ENCODE peak calls at places on chromosome 14, in five cellular contexts. F, N, A, V and R are unnamed samples.

GRCh38 chr14:22539831-22540230 is 49.2 kb downstream of the DAD1 start:
- DNase-seq in F (no peak), N (no peak), A (no peak), V (no peak), R (no peak)

GRCh38 chr14:103123634-103124500 is 606 bp downstream of the TNFAIP2 start:
- DNase-seq in F (no peak), N (no peak), A (peak; percentile 55), V (no peak), R (peak; percentile 76)

GRCh38 chr14:22403286-22403685 is 185.7 kb downstream of the DAD1 start:
- DNase-seq in F (no peak), N (no peak), A (no peak), V (no peak), R (no peak)

GRCh38 chr14:37973031-37973908 is 234.4 kb upstream of the SSTR1 start:
- DNase-seq in F (no peak), N (no peak), A (no peak), V (no peak), R (peak; percentile 54)

GRCh38 chr14:89221109-89221508 is 195.9 kb downstream of the FOXN3 start:
- DNase-seq in F (peak; percentile 84), N (no peak), A (no peak), V (no peak), R (peak; percentile 77)

GRCh38 chr14:61577506-61577931 is 117.8 kb upstream of the HIF1A start:
- DNase-seq in F (no peak), N (no peak), A (no peak), V (no peak), R (peak; percentile 35)

GRCh38 chr14:102629700-102630365 is 37.4 kb downstream of the RCOR1 start:
- DNase-seq in F (peak; percentile 25), N (no peak), A (no peak), V (no peak), R (no peak)

GRCh38 chr14:91232631-91233030 is 11.9 kb downstream of the GPR68 start:
- DNase-seq in F (no peak), N (no peak), A (no peak), V (no peak), R (no peak)

GRCh38 chr14:95236221-95236620 is 78.9 kb upstream of the DICER1 start:
- DNase-seq in F (no peak), N (no peak), A (no peak), V (no peak), R (no peak)

GRCh38 chr14:47988175-47988574 is 312.8 kb upstream of the MDGA2 start:
- DNase-seq in F (no peak), N (no peak), A (no peak), V (no peak), R (no peak)

GRCh38 chr14:76990084-76990483 is 38.4 kb downstream of the IRF2BPL start:
- DNase-seq in F (no peak), N (no peak), A (no peak), V (no peak), R (no peak)

GRCh38 chr14:73133795-73134194 is 2.5 kb upstream of the PSEN1 start:
- DNase-seq in F (no peak), N (no peak), A (no peak), V (no peak), R (no peak)

GRCh38 chr14:30020271-30020670 is 92.6 kb upstream of the PRKD1 start:
- DNase-seq in F (no peak), N (no peak), A (no peak), V (no peak), R (no peak)

GRCh38 chr14:105933238-105933637 is 406.9 kb downstream of the TMEM121 start:
- DNase-seq in F (no peak), N (no peak), A (no peak), V (no peak), R (no peak)

GRCh38 chr14:73467377-73467776 is 9.0 kb upstream of the NUMB start:
- DNase-seq in F (peak; percentile 59), N (no peak), A (no peak), V (no peak), R (peak; percentile 87)

GRCh38 chr14:45135181-45135580 is 549 bp upstream of the FANCM start:
- DNase-seq in F (peak; percentile 43), N (no peak), A (no peak), V (no peak), R (peak; percentile 72)

GRCh38 chr14:68814376-68815287 is 21.8 kb upstream of the ZFP36L1 start:
- DNase-seq in F (peak; percentile 68), N (no peak), A (peak; percentile 52), V (peak; percentile 37), R (peak; percentile 66)

GRCh38 chr14:53444677-53445312 is 291.7 kb upstream of the DDHD1 start:
- DNase-seq in F (peak; percentile 13), N (no peak), A (no peak), V (no peak), R (no peak)

DNA sequence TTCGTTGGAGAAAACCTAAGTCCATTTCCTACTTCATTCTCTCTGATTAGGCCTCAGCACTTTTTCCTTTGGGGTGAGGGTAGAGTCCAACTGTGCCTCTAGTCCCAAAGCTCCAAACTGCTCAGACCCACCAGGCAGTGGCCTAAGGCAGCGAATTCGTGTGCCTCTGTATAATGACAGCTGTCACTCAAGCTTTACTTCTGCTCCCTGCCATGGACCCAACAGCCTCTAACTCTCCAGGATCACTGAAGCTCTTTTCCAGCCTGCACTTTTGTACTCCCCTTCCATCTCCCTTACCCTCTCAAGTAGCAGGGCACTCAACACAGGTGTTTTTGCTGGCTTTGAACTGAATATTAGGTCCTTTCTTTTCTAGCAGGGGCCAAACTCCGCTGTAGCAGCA is 14.8 kb upstream of the OR6S1 start:
- DNase-seq in F (no peak), N (no peak), A (no peak), V (no peak), R (no peak)
- H3K27me3 ChIP-seq in F (peaks cover 24% of the 10 kb centered on the region), N (peaks cover 1% of the 10 kb centered on the region), A (no peaks in the 10 kb centered on the region), V (peaks cover 17% of the 10 kb centered on the region), R (peaks cover 38% of the 10 kb centered on the region)

DNA sequence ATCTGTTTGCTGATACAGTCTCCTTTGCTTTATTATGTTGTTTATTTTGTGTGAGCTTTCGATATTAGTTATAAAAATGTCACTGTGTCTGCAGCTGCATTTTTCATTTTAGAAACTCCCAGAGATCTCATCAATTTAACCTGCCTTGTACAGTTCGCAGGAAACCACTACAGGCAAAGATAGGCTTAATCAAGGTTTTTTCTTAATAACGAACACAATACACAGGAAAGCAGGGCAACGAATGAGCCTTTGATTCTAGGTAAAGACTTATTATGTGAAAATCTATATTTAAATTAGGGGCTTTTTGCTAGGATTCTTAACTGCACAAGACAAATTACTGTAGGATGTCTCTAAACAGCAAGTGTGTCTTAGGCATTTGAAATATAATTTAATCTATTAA is 191.9 kb downstream of the RGS6 start:
- DNase-seq in F (no peak), N (no peak), A (no peak), V (no peak), R (no peak)
- H3K4me3 ChIP-seq in F (no peak overlapping the region), N (no peak overlapping the region), A (no peak overlapping the region), V (no peak overlapping the region), R (no peak overlapping the region)

DNA sequence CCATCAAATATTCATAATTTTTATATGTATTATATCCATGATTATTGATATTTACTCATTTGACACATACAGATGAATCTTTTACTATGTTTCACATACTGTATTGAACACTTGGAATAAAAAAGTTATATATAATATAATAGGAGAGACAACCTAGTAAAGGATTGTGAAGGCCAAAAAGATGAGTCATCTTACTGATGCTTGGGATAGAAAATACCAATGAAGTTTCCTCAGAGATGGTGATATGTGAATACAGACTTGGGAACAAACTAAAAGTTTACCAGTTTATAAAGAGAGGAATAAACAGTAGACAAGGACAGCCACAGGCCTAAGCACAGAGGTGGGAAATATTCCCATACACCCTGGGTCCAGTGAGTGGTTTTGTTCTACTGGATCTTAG is 743.9 kb upstream of the FLRT2 start:
- DNase-seq in F (peak; percentile 4), N (no peak), A (no peak), V (no peak), R (no peak)
- H3K27me3 ChIP-seq in F (no peaks in the 10 kb centered on the region), N (no peaks in the 10 kb centered on the region), A (no peaks in the 10 kb centered on the region), V (no peaks in the 10 kb centered on the region), R (no peaks in the 10 kb centered on the region)

GRCh38 chr14:99788713-99789112 is 4.5 kb upstream of the EML1 start:
- DNase-seq in F (no peak), N (no peak), A (no peak), V (no peak), R (no peak)
- H3K4me3 ChIP-seq in F (no peak overlapping the region), N (no peak overlapping the region), A (no peak overlapping the region), V (no peak overlapping the region), R (no peak overlapping the region)